ENCODE peak calls at places on chromosomes 2 and 18, in six cellular contexts. X is PC-9, R is stomach, G is astrocyte of the cerebellum, A is left ventricle myocardium inferior, K is thoracic aorta. C is an unnamed sample.

GRCh38 chr2:23843051-23843976 is 83.6 kb downstream of the ATAD2B start:
- DNase-seq in X (no peak), R (no peak), G (peak; percentile 9), A (no peak), K (no peak), C (no peak)

GRCh38 chr2:158121252-158121651 is 19.6 kb downstream of the UPP2 start:
- DNase-seq in X (no peak), R (no peak), G (no peak), A (no peak), K (no peak), C (no peak)

GRCh38 chr2:33276868-33277503 is 199.5 kb upstream of the RASGRP3 start:
- DNase-seq in X (no peak), R (no peak), G (no peak), A (no peak), K (no peak), C (no peak)

GRCh38 chr2:127355407-127356008 is 32.3 kb downstream of the MAP3K2 start:
- DNase-seq in X (no peak), R (no peak), G (no peak), A (no peak), K (no peak), C (no peak)

GRCh38 chr2:156736950-156737349 is 300.8 kb downstream of the GPD2 start:
- DNase-seq in X (no peak), R (no peak), G (no peak), A (no peak), K (no peak), C (no peak)

GRCh38 chr18:48951448-48952286 is 902 bp upstream of the SMAD7 start:
- DNase-seq in X (peak; percentile 75), R (peak; percentile 90), G (peak; percentile 63), A (peak; percentile 88), K (no peak), C (peak; percentile 94)

GRCh38 chr2:72921866-72922265 is 4.5 kb downstream of the EMX1 start:
- DNase-seq in X (no peak), R (peak; percentile 10), G (no peak), A (no peak), K (no peak), C (no peak)

GRCh38 chr2:153416071-153416470 is 62.5 kb downstream of the RPRM start:
- DNase-seq in X (no peak), R (no peak), G (peak; percentile 12), A (no peak), K (no peak), C (no peak)

GRCh38 chr2:186695081-186695756 is 1.4 kb downstream of the FAM171B start:
- DNase-seq in X (no peak), R (no peak), G (peak; percentile 26), A (no peak), K (no peak), C (no peak)

GRCh38 chr2:39919511-39920317 is 140.7 kb upstream of the THUMPD2 start:
- DNase-seq in X (no peak), R (no peak), G (no peak), A (no peak), K (no peak), C (no peak)

GRCh38 chr18:58544179-58544578 is 84.7 kb downstream of the ALPK2 start:
- DNase-seq in X (no peak), R (no peak), G (no peak), A (no peak), K (no peak), C (no peak)

GRCh38 chr2:28270456-28271146 is 122.1 kb upstream of the FOSL2 start:
- DNase-seq in X (peak; percentile 47), R (no peak), G (no peak), A (no peak), K (no peak), C (no peak)

GRCh38 chr2:48205137-48205798 is 299.0 kb upstream of the FBXO11 start:
- DNase-seq in X (no peak), R (no peak), G (no peak), A (no peak), K (no peak), C (no peak)
- TF ChIP-seq CTCF in X (no peak), R (no peak), G (peak; percentile 34), A (no peak), K (no peak), C (no peak)

GRCh38 chr2:236569593-236569973 is at the start of gene ACKR3:
- DNase-seq in X (peak; percentile 70), R (peak; percentile 76), G (peak; percentile 74), A (peak; percentile 75), K (peak; percentile 62), C (peak; percentile 87)
- TF ChIP-seq CTCF in X (peak; percentile 46), R (no peak), G (peak; percentile 69), A (peak; percentile 56), K (peak; percentile 35), C (no peak)

GRCh38 chr2:181573140-181573736 is 83.7 kb downstream of the CERKL start:
- DNase-seq in X (peak; percentile 49), R (no peak), G (peak; percentile 15), A (no peak), K (no peak), C (no peak)
- TF ChIP-seq CTCF in X (peak; percentile 86), R (peak; percentile 16), G (peak; percentile 53), A (peak; percentile 55), K (no peak), C (peak; percentile 39)

DNA sequence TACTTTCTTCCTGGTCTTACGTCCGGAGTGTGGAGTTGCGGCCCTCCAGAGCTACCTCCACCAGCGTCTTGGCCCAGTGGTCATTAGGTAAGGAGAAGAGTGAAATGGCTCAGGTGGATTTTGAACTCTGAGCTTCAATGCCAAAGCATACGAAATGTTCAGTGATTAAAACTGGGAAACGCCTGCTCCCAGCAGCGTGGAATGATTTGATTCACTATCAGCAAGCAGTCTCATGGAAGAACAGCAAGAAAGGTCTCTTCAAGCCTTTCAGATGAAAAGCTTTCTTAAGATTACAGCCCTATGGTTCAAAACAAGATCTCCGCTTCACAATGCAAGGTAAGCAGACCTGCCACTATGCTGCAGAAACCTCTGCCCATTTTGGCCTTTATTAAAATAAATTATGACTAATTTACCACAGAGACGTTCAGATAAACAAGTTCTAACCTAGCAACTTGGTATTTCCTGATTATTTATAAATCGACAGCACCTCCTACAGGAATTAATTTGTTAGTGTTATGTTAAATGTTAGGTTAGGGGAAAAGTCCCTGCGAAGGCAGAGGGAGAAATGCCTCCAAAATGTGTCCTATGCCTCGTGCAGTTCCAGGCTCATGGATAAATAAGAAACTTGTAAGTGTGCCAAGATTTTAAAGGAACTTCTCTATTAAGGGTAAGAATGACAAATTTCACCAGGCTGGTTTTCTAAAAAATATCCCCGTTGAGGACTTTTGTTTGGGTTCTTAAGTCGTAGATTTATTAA is 10.1 kb downstream of the SP9 start:
- DNase-seq in X (peak; percentile 81), R (no peak), G (peak; percentile 23), A (no peak), K (no peak), C (no peak)
- TF ChIP-seq CTCF in X (peak; percentile 87), R (peak; percentile 16), G (no peak), A (peak; percentile 32), K (no peak), C (peak; percentile 8)

GRCh38 chr2:80073134-80073561 is 231.4 kb downstream of the LRRTM1 start:
- DNase-seq in X (no peak), R (no peak), G (peak; percentile 49), A (no peak), K (no peak), C (no peak)
- TF ChIP-seq CTCF in X (peak; percentile 77), R (peak; percentile 50), G (peak; percentile 71), A (peak; percentile 70), K (no peak), C (peak; percentile 67)

GRCh38 chr2:222610746-222611145 is 45.1 kb downstream of the FARSB start:
- DNase-seq in X (no peak), R (no peak), G (no peak), A (no peak), K (no peak), C (no peak)
- TF ChIP-seq CTCF in X (peak; percentile 51), R (no peak), G (peak; percentile 27), A (peak; percentile 43), K (no peak), C (no peak)

GRCh38 chr2:165877565-165878550 is 75.7 kb downstream of the TTC21B start:
- DNase-seq in X (peak; percentile 52), R (no peak), G (no peak), A (no peak), K (no peak), C (no peak)
- TF ChIP-seq CTCF in X (no peak), R (no peak), G (no peak), A (no peak), K (no peak), C (no peak)

DNA sequence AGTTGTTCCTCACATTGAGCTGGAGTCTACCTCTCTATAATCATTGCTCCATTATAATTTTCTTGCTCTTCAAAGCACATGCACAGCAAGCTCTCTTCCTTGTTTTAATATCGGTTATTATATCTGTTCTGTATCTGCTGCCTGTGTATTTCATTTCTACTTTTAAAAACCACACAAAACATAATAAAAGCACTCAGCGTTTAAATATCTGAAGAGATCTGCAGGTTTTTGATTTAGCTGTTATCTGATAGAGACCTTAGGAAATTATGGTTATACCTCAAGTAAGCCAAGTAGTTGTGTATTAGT is 49.0 kb downstream of the SERPINB7 start:
- DNase-seq in X (no peak), R (no peak), G (no peak), A (no peak), K (no peak), C (no peak)
- TF ChIP-seq CTCF in X (no peak), R (no peak), G (no peak), A (no peak), K (no peak), C (peak; percentile 1)

C was measured in pancreas.